ENCODE peak calls at places on chromosomes 7 and 10, in five cellular contexts. W is heart right ventricle; T is HepG2; O is CD8-positive, alpha-beta T cell; E is BE2C. Y is an unnamed sample.

GRCh38 chr10:34641913-34642558 is 173.1 kb downstream of the PARD3 start:
- DNase-seq in W (no peak), T (no peak), O (no peak), E (no peak), Y (no peak)

GRCh38 chr7:117119192-117119924 is 166.1 kb downstream of the ST7 start:
- DNase-seq in W (peak; percentile 71), T (peak; percentile 72), O (peak; percentile 83), E (peak; percentile 89), Y (peak; percentile 86)

GRCh38 chr7:23383225-23383624 is 84.1 kb downstream of the MALSU1 start:
- DNase-seq in W (no peak), T (no peak), O (no peak), E (no peak), Y (no peak)

GRCh38 chr7:106057962-106058901 is 53.9 kb downstream of the SYPL1 start:
- DNase-seq in W (no peak), T (peak; percentile 56), O (no peak), E (peak; percentile 49), Y (no peak)

GRCh38 chr10:100436255-100436654 is 26.6 kb upstream of the WNT8B start:
- DNase-seq in W (no peak), T (no peak), O (no peak), E (no peak), Y (no peak)

GRCh38 chr10:29839826-29840515 is 205.2 kb upstream of the SVIL start:
- DNase-seq in W (no peak), T (no peak), O (no peak), E (no peak), Y (no peak)

GRCh38 chr7:8379264-8379663 is 54.1 kb upstream of the NXPH1 start:
- DNase-seq in W (no peak), T (no peak), O (no peak), E (no peak), Y (no peak)

GRCh38 chr10:88672041-88672440 is 7.8 kb downstream of the LIPF start:
- DNase-seq in W (no peak), T (no peak), O (no peak), E (no peak), Y (no peak)

DNA sequence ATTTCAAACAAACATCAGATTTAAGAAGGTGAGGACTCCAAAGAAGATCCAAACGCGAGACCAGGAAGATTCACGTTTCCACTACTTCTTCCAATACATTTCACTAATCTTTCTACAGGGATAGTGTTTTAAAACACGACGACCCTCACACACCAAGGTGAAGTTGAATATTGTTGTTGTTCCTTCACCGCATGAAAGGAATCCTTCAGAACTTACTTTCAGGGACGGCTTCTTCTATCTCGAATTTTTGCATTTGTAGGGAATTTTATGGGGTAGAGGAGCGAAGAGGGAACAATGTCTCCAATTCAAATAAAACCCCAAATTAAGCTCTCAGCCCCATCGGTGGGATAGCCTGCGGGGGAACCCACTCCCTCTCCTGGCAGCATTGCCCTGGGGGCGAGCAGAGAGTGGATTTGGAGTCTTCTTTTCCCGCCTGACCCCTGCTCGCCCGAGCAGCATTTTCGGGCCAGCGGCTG is 1.5 kb upstream of the GATA3 start:
- DNase-seq in W (no peak), T (no peak), O (no peak), E (no peak), Y (no peak)
- H3K4me3 ChIP-seq in W (peak overlapping the region; percentile 36), T (no peak overlapping the region), O (no peak overlapping the region), E (peak overlapping the region; percentile 93), Y (peak overlapping the region; percentile 63)

DNA sequence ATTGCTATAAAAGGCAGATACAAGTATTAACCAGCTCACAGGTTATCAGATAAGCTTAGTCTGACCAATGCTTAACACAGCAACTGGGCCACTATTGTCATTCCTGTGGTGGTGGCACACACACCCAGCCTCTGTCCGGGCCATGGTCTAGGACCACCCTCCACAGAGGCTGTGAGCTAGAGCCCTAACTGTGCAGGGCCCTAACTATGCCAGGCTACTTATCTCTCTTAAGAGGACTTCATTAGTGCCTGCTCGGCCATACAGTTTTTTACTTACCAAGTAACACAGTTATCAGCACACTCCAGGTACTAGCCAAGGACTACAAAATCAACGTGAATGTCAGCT is 2.1 kb upstream of the EGFR start:
- DNase-seq in W (no peak), T (no peak), O (no peak), E (no peak), Y (no peak)
- H3K36me3 ChIP-seq in W (no peaks in the 10 kb centered on the region), T (no peaks in the 10 kb centered on the region), O (no peaks in the 10 kb centered on the region), E (peaks cover 2% of the 10 kb centered on the region), Y (no peaks in the 10 kb centered on the region)

GRCh38 chr10:11863353-11864105 is 40.4 kb downstream of the PROSER2 start:
- DNase-seq in W (no peak), T (no peak), O (no peak), E (no peak), Y (no peak)
- H3K4me3 ChIP-seq in W (no peak overlapping the region), T (no peak overlapping the region), O (peak overlapping the region; percentile 31), E (peak overlapping the region; percentile 39), Y (no peak overlapping the region)

DNA sequence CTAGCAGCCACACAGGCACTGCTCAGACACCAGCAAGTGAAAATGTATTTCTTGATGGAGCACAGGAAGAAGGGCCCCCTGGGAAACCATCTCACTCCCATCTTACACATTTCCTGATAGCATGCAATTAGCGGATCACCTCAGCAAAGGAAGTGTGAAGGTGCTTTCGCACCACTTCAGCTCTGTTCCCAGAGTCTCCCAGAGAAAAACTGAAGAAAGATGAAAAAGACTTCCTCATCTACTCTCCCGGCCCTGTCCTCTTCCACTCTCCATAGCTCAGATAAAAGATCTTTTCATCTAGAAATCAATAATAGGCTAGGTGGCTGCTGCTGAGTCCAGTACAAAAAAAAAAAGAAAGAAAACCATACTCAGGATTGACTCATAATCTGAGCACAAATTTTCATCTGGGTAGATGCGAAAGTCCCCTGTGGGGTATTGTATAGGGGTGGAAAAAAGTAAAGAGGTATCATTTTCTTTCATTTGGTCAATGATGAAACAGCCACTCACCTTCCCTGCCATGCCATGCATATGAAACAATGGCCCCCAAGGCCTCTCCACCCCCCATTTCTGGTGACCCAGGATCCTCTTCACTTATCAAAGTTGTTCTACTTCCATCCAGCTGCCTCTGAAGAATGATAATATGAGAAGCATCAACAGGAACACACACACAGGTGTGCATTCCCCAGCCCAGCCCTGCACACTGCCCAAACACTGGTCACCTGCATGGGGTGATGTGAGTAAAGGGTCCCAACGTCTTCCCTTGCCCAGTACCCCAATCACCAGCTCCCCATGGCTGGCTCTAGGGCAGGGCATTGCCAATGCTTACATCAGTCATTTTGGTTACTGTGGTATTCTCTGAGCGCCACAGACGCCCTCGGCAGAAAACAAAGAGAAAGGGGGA is 48.8 kb upstream of the DGKI start:
- DNase-seq in W (no peak), T (no peak), O (no peak), E (no peak), Y (no peak)
- H3K36me3 ChIP-seq in W (peaks cover 48% of the 10 kb centered on the region), T (peaks cover 70% of the 10 kb centered on the region), O (no peaks in the 10 kb centered on the region), E (no peaks in the 10 kb centered on the region), Y (peaks cover 2% of the 10 kb centered on the region)